ENCODE peak calls at places on chromosomes 3 and 15, in ten cellular contexts. U, X, K, C, V, N, W, R, Y and L are unnamed samples.
A peak's percentile ranks its signal among the peaks of the same experiment; 100 is the strongest.

GRCh38 chr3:129310111-129310601 is 31.5 kb downstream of the HMCES start:
- DNase-seq in U (no peak), X (no peak), K (no peak), C (no peak), V (no peak), N (no peak), W (no peak), R (no peak), Y (no peak), L (no peak)

GRCh38 chr3:196431193-196432136 is 762 bp downstream of the UBXN7 start:
- DNase-seq in U (no peak), X (no peak), K (peak; percentile 23), C (no peak), V (peak; percentile 44), N (peak; percentile 45), W (peak; percentile 33), R (no peak), Y (peak; percentile 63), L (no peak)

GRCh38 chr3:122350814-122351418 is 25.9 kb downstream of the CSTA start:
- DNase-seq in U (no peak), X (no peak), K (no peak), C (peak; percentile 18), V (no peak), N (no peak), W (no peak), R (no peak), Y (no peak), L (no peak)

GRCh38 chr15:26970712-26971210 is at the start of gene GABRG3:
- DNase-seq in U (no peak), X (no peak), K (peak; percentile 32), C (no peak), V (peak; percentile 81), N (peak; percentile 11), W (no peak), R (no peak), Y (no peak), L (no peak)

GRCh38 chr3:48338635-48339034 is 5.2 kb upstream of the SPINK8 start:
- DNase-seq in U (no peak), X (no peak), K (no peak), C (no peak), V (no peak), N (no peak), W (no peak), R (no peak), Y (peak; percentile 22), L (no peak)

GRCh38 chr3:146250449-146251382 is at the start of gene PLSCR4:
- DNase-seq in U (no peak), X (peak; percentile 60), K (peak; percentile 53), C (no peak), V (peak; percentile 72), N (peak; percentile 84), W (no peak), R (peak; percentile 72), Y (no peak), L (no peak)

GRCh38 chr3:110343376-110343775 is 728.2 kb upstream of the NECTIN3 start:
- DNase-seq in U (no peak), X (no peak), K (peak; percentile 4), C (no peak), V (no peak), N (no peak), W (no peak), R (no peak), Y (no peak), L (no peak)

GRCh38 chr3:52456169-52456799 is 880 bp downstream of the NISCH start:
- DNase-seq in U (no peak), X (no peak), K (no peak), C (no peak), V (no peak), N (no peak), W (peak; percentile 23), R (peak; percentile 48), Y (peak; percentile 40), L (peak; percentile 83)

GRCh38 chr3:1190576-1190975 is 97.8 kb downstream of the CNTN6 start:
- DNase-seq in U (no peak), X (no peak), K (no peak), C (no peak), V (no peak), N (no peak), W (no peak), R (no peak), Y (no peak), L (no peak)

GRCh38 chr3:48273594-48274211 is 32.8 kb downstream of the ZNF589 start:
- DNase-seq in U (peak; percentile 32), X (peak; percentile 57), K (peak; percentile 54), C (no peak), V (peak; percentile 60), N (no peak), W (peak; percentile 48), R (peak; percentile 47), Y (peak; percentile 76), L (no peak)

GRCh38 chr3:125202197-125202596 is 10.4 kb downstream of the SLC12A8 start:
- DNase-seq in U (no peak), X (no peak), K (no peak), C (no peak), V (no peak), N (no peak), W (no peak), R (no peak), Y (peak; percentile 42), L (no peak)
- TF ChIP-seq CTCF in U (peak; percentile 72), X (no peak), K (no peak), C (peak; percentile 7), V (no peak), N (no peak), W (no peak), R (no peak), Y (peak; percentile 9), L (peak; percentile 21)

GRCh38 chr3:26964313-26964712 is 341.7 kb downstream of the LRRC3B start:
- DNase-seq in U (no peak), X (no peak), K (no peak), C (no peak), V (no peak), N (no peak), W (no peak), R (no peak), Y (no peak), L (no peak)

GRCh38 chr3:26964836-26965235 is 342.3 kb downstream of the LRRC3B start:
- DNase-seq in U (no peak), X (no peak), K (no peak), C (no peak), V (no peak), N (no peak), W (no peak), R (no peak), Y (no peak), L (no peak)

GRCh38 chr3:26960382-26960781 is 337.8 kb downstream of the LRRC3B start:
- DNase-seq in U (no peak), X (no peak), K (no peak), C (no peak), V (no peak), N (no peak), W (no peak), R (no peak), Y (no peak), L (no peak)

GRCh38 chr3:26962419-26963355 is 340.1 kb downstream of the LRRC3B start:
- DNase-seq in U (no peak), X (no peak), K (no peak), C (no peak), V (no peak), N (no peak), W (no peak), R (no peak), Y (no peak), L (no peak)

DNA sequence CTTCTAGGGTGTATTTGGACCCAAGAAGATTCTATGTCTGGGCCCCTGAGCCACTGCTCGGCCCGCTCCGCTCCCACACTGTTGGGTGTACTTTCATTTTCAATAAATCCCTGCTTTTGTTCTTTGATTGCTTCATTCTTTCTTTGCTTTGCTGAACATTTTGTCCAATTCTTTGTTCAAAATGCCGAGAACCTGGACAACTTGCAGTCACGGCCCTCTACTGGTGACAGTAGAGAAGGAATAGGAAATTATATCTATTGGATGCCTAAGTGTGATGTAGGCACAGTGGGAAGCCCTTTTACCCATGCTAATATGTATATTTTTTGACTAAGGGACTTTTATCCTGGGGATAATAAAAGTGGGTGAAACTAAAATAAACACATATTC is 340.8 kb downstream of the LRRC3B start:
- DNase-seq in U (no peak), X (no peak), K (no peak), C (no peak), V (no peak), N (no peak), W (no peak), R (no peak), Y (peak; percentile 10), L (no peak)
- TF ChIP-seq CTCF in U (peak; percentile 39), X (no peak), K (no peak), C (no peak), V (peak; percentile 27), N (peak; percentile 5), W (no peak), R (no peak), Y (peak; percentile 25), L (no peak)

DNA sequence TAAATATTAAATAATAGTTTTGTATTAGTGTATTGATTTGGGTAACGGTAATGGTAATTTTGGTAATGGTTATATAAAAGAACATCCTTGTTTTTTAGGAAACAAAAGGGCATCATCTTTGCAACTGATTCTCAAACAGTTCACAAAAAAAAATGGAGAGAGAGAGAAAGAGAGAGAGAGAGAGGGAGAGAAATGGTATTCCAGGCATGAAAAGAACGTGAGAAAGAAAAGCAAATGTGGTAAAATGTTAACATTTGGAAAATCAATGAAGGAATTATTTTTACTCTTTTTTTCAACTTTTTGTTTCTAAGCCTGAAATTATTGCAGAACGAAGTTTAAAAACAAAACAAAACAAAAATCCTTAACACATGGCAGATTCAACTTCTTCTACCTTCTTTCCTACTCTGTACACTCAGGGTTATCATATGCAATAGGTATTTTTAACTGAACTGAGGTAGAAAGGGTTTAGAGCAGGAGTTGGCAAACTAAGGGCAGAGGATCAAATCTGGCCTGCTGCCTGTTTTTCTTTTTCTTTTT is 2.2 kb upstream of the GLB1 start:
- DNase-seq in U (no peak), X (no peak), K (no peak), C (no peak), V (no peak), N (no peak), W (no peak), R (no peak), Y (no peak), L (no peak)
- TF ChIP-seq CTCF in U (no peak), X (no peak), K (no peak), C (no peak), V (no peak), N (no peak), W (no peak), R (no peak), Y (no peak), L (no peak)

DNA sequence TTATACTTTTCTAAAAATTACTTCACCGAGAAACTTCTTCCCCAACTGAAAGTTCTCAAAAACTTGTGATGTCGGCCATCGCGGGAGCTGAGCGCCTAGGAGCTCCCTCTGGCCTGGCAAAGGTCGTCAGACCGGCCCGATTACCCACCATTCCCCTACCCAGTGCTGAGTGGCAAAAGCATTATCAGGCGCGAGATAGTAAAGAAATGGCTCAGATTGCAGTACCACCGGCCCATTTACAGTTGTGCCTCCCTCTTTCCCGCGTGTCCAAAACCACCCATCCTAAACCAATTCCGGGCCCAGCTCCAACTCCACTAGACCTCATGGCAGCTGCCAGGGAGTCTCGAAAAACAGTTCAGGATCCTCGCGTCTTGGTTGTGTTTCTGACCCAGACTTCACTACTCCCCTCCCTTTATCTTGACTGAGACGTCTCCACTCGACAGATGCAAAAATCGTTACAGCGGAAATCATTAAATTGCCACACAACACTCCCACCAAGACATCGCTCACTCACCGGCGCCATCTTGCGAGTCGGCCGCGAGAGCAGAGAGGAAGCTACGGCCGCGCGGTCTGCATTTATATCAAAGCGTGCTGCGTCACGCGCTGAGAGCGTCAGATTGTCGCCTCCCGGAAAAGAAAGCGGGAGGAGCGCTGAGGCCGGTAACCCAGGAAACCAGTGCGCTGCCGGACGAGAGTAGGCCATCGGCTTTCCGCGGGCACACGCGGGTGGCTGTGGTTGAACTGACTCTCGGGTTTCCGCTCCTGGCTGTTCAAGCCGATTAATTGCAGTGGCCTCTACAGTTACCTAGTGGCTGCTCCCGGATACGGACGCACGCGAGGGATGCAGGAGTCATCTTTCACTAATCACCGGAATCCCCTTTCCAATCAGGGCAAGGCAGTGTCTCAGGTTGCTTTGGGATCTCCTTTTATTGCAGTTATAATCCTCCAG is at the start of gene RPL22L1:
- DNase-seq in U (peak; percentile 87), X (peak; percentile 95), K (peak; percentile 72), C (peak; percentile 77), V (peak; percentile 88), N (peak; percentile 94), W (peak; percentile 93), R (peak; percentile 93), Y (peak; percentile 98), L (peak; percentile 96)
- TF ChIP-seq CTCF in U (no peak), X (no peak), K (no peak), C (no peak), V (no peak), N (no peak), W (no peak), R (no peak), Y (no peak), L (no peak)